ENCODE peak calls at places on chromosome 10, in four cellular contexts. G is BE2C, Q is WERI-Rb-1, P is endothelial cell. O is an unnamed sample.

GRCh38 chr10:43237128-43237527 is 29.7 kb downstream of the RASGEF1A start:
- DNase-seq in G (peak; percentile 0), Q (peak; percentile 2), P (no peak), O (no peak)

GRCh38 chr10:72503241-72503640 is 122.6 kb downstream of the MICU1 start:
- DNase-seq in G (no peak), Q (no peak), P (no peak), O (no peak)

GRCh38 chr10:2883238-2883637 is 184.1 kb upstream of the PFKP start:
- DNase-seq in G (no peak), Q (no peak), P (no peak), O (no peak)

GRCh38 chr10:14560274-14560673 is 214.4 kb downstream of the FAM107B start:
- DNase-seq in G (peak; percentile 50), Q (no peak), P (peak; percentile 41), O (no peak)

GRCh38 chr10:127452568-127452967 is 96.5 kb upstream of the NPS start:
- DNase-seq in G (no peak), Q (peak; percentile 77), P (no peak), O (no peak)

GRCh38 chr10:13224210-13224995 is 9.8 kb downstream of the UCMA start:
- DNase-seq in G (no peak), Q (no peak), P (no peak), O (no peak)

GRCh38 chr10:110501142-110501937 is 3.6 kb downstream of the DUSP5 start:
- DNase-seq in G (peak; percentile 80), Q (peak; percentile 90), P (peak; percentile 58), O (no peak)

GRCh38 chr10:23345861-23346260 is 1.3 kb upstream of the C10orf67 start:
- DNase-seq in G (no peak), Q (no peak), P (no peak), O (no peak)

GRCh38 chr10:28254290-28254985 is 48.4 kb downstream of the MPP7 start:
- DNase-seq in G (no peak), Q (no peak), P (no peak), O (no peak)

GRCh38 chr10:14486777-14487510 is 156.2 kb upstream of the FRMD4A start:
- DNase-seq in G (no peak), Q (no peak), P (no peak), O (no peak)

GRCh38 chr10:125982256-125982948 is 86.0 kb downstream of the FANK1 start:
- DNase-seq in G (peak; percentile 75), Q (peak; percentile 32), P (peak; percentile 43), O (no peak)

GRCh38 chr10:43585981-43586738 is 11.7 kb upstream of the ZNF239 start:
- DNase-seq in G (no peak), Q (no peak), P (no peak), O (no peak)

GRCh38 chr10:73439605-73440298 is 6.4 kb upstream of the MSS51 start:
- DNase-seq in G (no peak), Q (no peak), P (no peak), O (no peak)

GRCh38 chr10:28207799-28208198 is 95.1 kb downstream of the MPP7 start:
- DNase-seq in G (no peak), Q (no peak), P (no peak), O (no peak)

GRCh38 chr10:103193107-103193819 is at the start of gene NT5C2:
- DNase-seq in G (peak; percentile 86), Q (peak; percentile 79), P (peak; percentile 83), O (peak; percentile 41)

GRCh38 chr10:528173-529165 is 161.0 kb downstream of the DIP2C start:
- DNase-seq in G (no peak), Q (no peak), P (no peak), O (no peak)

GRCh38 chr10:1465421-1465902 is 271.9 kb downstream of the ADARB2 start:
- DNase-seq in G (no peak), Q (no peak), P (no peak), O (no peak)

GRCh38 chr10:46229144-46229563 is 57.6 kb upstream of the ANTXRL start:
- DNase-seq in G (peak; percentile 43), Q (peak; percentile 44), P (peak; percentile 53), O (no peak)

GRCh38 chr10:70334526-70335245 is 47.7 kb downstream of the LRRC20 start:
- DNase-seq in G (no peak), Q (no peak), P (no peak), O (no peak)

GRCh38 chr10:131959841-131960240 is 21.9 kb downstream of the BNIP3 start:
- DNase-seq in G (no peak), Q (no peak), P (no peak), O (no peak)

GRCh38 chr10:129174167-129175014 is 292.6 kb upstream of the MGMT start:
- DNase-seq in G (no peak), Q (peak; percentile 85), P (no peak), O (no peak)

GRCh38 chr10:68095176-68095575 is 14.1 kb upstream of the MYPN start:
- DNase-seq in G (no peak), Q (no peak), P (no peak), O (no peak)

GRCh38 chr10:126422561-126422960 is 34.3 kb upstream of the ADAM12 start:
- DNase-seq in G (no peak), Q (no peak), P (no peak), O (no peak)

GRCh38 chr10:5976689-5977470 is 463 bp downstream of the IL15RA start:
- DNase-seq in G (no peak), Q (no peak), P (peak; percentile 46), O (no peak)

GRCh38 chr10:127937069-127937468 is 30.2 kb downstream of the PTPRE start:
- DNase-seq in G (no peak), Q (no peak), P (no peak), O (no peak)

GRCh38 chr10:101007099-101007711 is 7.6 kb downstream of the LZTS2 start:
- DNase-seq in G (no peak), Q (no peak), P (no peak), O (no peak)

GRCh38 chr10:109946680-109947446 is 23.6 kb upstream of the XPNPEP1 start:
- DNase-seq in G (no peak), Q (no peak), P (no peak), O (no peak)

GRCh38 chr10:47222461-47222860 is 77.5 kb upstream of the GDF10 start:
- DNase-seq in G (no peak), Q (no peak), P (no peak), O (no peak)

GRCh38 chr10:132434405-132435005 is 37.5 kb downstream of the PWWP2B start:
- DNase-seq in G (peak; percentile 39), Q (peak; percentile 80), P (no peak), O (no peak)

GRCh38 chr10:72096115-72097000 is 8.0 kb upstream of the SPOCK2 start:
- DNase-seq in G (no peak), Q (no peak), P (no peak), O (no peak)

GRCh38 chr10:99387071-99387470 is 43.4 kb downstream of the GOT1 start:
- DNase-seq in G (no peak), Q (no peak), P (no peak), O (no peak)

GRCh38 chr10:69801094-69801433 is 642 bp upstream of the COL13A1 start:
- DNase-seq in G (peak; percentile 71), Q (peak; percentile 89), P (peak; percentile 88), O (no peak)

GRCh38 chr10:69635428-69636272 is 5.6 kb downstream of the FAM241B start:
- DNase-seq in G (no peak), Q (no peak), P (no peak), O (no peak)

GRCh38 chr10:80136134-80136571 is 3.6 kb downstream of the PLAC9 start:
- DNase-seq in G (no peak), Q (no peak), P (no peak), O (no peak)

GRCh38 chr10:96511044-96511945 is 2.4 kb downstream of the TLL2 start:
- DNase-seq in G (peak; percentile 48), Q (peak; percentile 84), P (peak; percentile 64), O (peak; percentile 60)
- TF ChIP-seq CTCF in G (peak; percentile 74), Q (peak; percentile 77), P (peak; percentile 24), O (peak; percentile 72)

GRCh38 chr10:7527468-7527867 is 116.6 kb upstream of the SFMBT2 start:
- DNase-seq in G (no peak), Q (no peak), P (no peak), O (no peak)

GRCh38 chr10:7532723-7533498 is 122.1 kb upstream of the SFMBT2 start:
- DNase-seq in G (no peak), Q (no peak), P (no peak), O (no peak)

GRCh38 chr10:7526017-7526400 is 115.2 kb upstream of the SFMBT2 start:
- DNase-seq in G (peak; percentile 32), Q (no peak), P (no peak), O (no peak)

GRCh38 chr10:7525314-7526016 is 114.6 kb upstream of the SFMBT2 start:
- DNase-seq in G (peak; percentile 64), Q (peak; percentile 12), P (peak; percentile 74), O (no peak)

GRCh38 chr10:7529638-7530037 is 118.8 kb upstream of the SFMBT2 start:
- DNase-seq in G (peak; percentile 39), Q (peak; percentile 5), P (peak; percentile 40), O (no peak)
- TF ChIP-seq CTCF in G (peak; percentile 45), Q (no peak), P (peak; percentile 24), O (peak; percentile 69)

DNA sequence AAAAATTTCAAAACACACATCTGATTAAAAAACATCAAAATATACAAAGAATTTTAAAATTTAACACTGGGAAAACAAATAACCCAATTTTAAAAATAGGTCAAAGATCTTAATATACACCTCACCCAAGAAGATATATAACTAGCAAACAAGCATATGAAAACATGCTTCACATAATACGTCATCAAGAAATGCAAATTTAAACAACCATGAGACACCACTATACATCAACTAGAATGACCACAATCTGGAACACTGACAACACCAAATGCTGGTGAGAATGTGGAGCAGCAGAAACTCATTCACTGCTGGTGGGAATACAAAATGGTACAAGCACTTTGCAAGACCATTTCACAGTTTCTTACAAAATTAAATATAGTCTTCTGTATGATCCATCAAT is 498.4 kb downstream of the IPMK start:
- DNase-seq in G (no peak), Q (no peak), P (no peak), O (no peak)
- TF ChIP-seq CTCF in G (no peak), Q (no peak), P (no peak), O (no peak)

DNA sequence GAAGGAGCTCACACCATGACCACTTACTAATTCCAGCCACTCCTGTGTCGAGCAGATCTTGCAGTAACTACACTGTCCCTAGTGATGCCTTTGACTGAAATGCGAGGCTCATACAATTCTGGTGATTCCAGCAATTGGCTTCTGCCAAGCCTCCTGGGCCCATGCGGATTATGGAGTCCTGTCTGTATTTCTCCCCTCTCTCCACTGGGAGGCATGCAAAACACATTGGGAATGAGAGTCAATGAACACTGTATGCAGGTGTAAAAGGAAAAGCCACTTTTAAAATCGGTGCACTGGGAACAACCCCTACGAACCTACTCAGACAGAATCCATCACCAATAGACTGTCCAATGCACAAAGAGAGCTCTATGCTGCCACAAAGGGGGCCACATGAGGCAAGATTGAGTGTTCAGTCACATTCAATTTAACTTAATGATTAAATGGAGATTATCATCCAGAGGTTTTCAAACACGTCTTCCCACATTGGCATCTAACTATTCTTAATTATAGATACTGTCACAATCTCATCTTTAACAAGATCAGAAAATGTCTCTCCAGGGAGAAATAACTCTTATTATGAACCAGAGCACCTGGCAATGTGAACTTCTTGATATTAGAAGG is 550.6 kb downstream of the GLRX3 start:
- DNase-seq in G (no peak), Q (peak; percentile 69), P (no peak), O (no peak)
- TF ChIP-seq CTCF in G (no peak), Q (peak; percentile 80), P (no peak), O (no peak)

GRCh38 chr10:16811765-16812164 is 5.5 kb downstream of the RSU1 start:
- DNase-seq in G (no peak), Q (no peak), P (no peak), O (no peak)
- TF ChIP-seq CTCF in G (no peak), Q (no peak), P (no peak), O (no peak)